ENCODE peak calls at places on chromosomes 1 and 21, in six cellular contexts. L is A549, V is right lobe of liver, G is AG04450, B is body of pancreas, N is WERI-Rb-1. T is an unnamed sample. For H3K9me3, the result is how much of the 10 kb centered on the place peaks cover.

GRCh38 chr1:27015260-27015659 is 2.6 kb upstream of the TENT5B start:
- DNase-seq in L (no peak), V (no peak), G (no peak), B (no peak), N (no peak), T (peak)

GRCh38 chr1:85048296-85049064 is at the start of gene MCOLN3:
- DNase-seq in L (peak), V (peak), G (no peak), B (peak), N (peak), T (peak)

GRCh38 chr1:160826546-160826945 is 30.6 kb downstream of the LY9 start:
- DNase-seq in L (peak), V (no peak), G (no peak), B (no peak), N (no peak), T (no peak)

GRCh38 chr21:41648591-41649031 is 118.2 kb downstream of the RIPK4 start:
- DNase-seq in L (no peak), V (no peak), G (no peak), B (no peak), N (no peak), T (no peak)

GRCh38 chr1:159010398-159010797 is 691 bp downstream of the IFI16 start:
- DNase-seq in L (no peak), V (no peak), G (no peak), B (no peak), N (no peak), T (no peak)

GRCh38 chr21:32314806-32315205 is 16.2 kb downstream of the MRAP start:
- DNase-seq in L (no peak), V (no peak), G (no peak), B (no peak), N (no peak), T (no peak)

GRCh38 chr1:27515626-27516025 is 25.7 kb upstream of the WASF2 start:
- DNase-seq in L (no peak), V (no peak), G (no peak), B (no peak), N (no peak), T (no peak)

GRCh38 chr1:71593523-71593922 is 512.7 kb upstream of the ZRANB2 start:
- DNase-seq in L (no peak), V (no peak), G (no peak), B (no peak), N (peak), T (no peak)

GRCh38 chr1:215819114-215819513 is 252.0 kb downstream of the KCTD3 start:
- DNase-seq in L (no peak), V (no peak), G (peak), B (no peak), N (no peak), T (no peak)

GRCh38 chr1:67850151-67850551 is 16.9 kb upstream of the GNG12 start:
- DNase-seq in L (no peak), V (no peak), G (no peak), B (peak), N (no peak), T (peak)

GRCh38 chr1:17610713-17611112 is 71.2 kb downstream of the ARHGEF10L start:
- DNase-seq in L (no peak), V (no peak), G (no peak), B (no peak), N (no peak), T (no peak)

GRCh38 chr1:215526147-215526845 is 40.8 kb upstream of the KCTD3 start:
- DNase-seq in L (no peak), V (no peak), G (peak), B (no peak), N (no peak), T (no peak)

GRCh38 chr1:159211331-159212136 is 6.9 kb downstream of the ACKR1 start:
- DNase-seq in L (no peak), V (peak), G (no peak), B (peak), N (peak), T (peak)

GRCh38 chr1:86648255-86648654 is 56.1 kb upstream of the SH3GLB1 start:
- DNase-seq in L (no peak), V (no peak), G (peak), B (no peak), N (no peak), T (no peak)

GRCh38 chr1:92877792-92878191 is 46.0 kb downstream of the RPL5 start:
- DNase-seq in L (no peak), V (no peak), G (no peak), B (no peak), N (no peak), T (no peak)

GRCh38 chr1:95916616-95917015 is 682.6 kb downstream of the RWDD3 start:
- DNase-seq in L (no peak), V (no peak), G (no peak), B (no peak), N (no peak), T (no peak)

GRCh38 chr1:238562376-238562775 is 671.7 kb upstream of the ZP4 start:
- DNase-seq in L (no peak), V (no peak), G (no peak), B (no peak), N (no peak), T (no peak)

GRCh38 chr1:227952374-227953021 is 4.8 kb upstream of the WNT9A start:
- DNase-seq in L (no peak), V (peak), G (no peak), B (no peak), N (no peak), T (peak)

GRCh38 chr21:45992311-45993209 is 11.0 kb downstream of the COL6A1 start:
- DNase-seq in L (no peak), V (peak), G (no peak), B (peak), N (peak), T (peak)

GRCh38 chr1:113940365-113941244 is 11.5 kb downstream of the HIPK1 start:
- DNase-seq in L (no peak), V (no peak), G (no peak), B (no peak), N (no peak), T (no peak)

GRCh38 chr1:200279810-200280411 is 129.9 kb downstream of the ZNF281 start:
- DNase-seq in L (peak), V (peak), G (peak), B (peak), N (peak), T (peak)

GRCh38 chr1:211908453-211908852 is 77.9 kb upstream of the LPGAT1 start:
- DNase-seq in L (no peak), V (no peak), G (no peak), B (no peak), N (no peak), T (no peak)

GRCh38 chr1:182990413-182991144 is 32.6 kb upstream of the LAMC1 start:
- DNase-seq in L (no peak), V (no peak), G (peak), B (no peak), N (no peak), T (no peak)

GRCh38 chr21:27590271-27590670 is 623.4 kb upstream of the ADAMTS5 start:
- DNase-seq in L (no peak), V (no peak), G (no peak), B (no peak), N (no peak), T (no peak)

GRCh38 chr1:31453384-31454079 is 40.5 kb downstream of the SERINC2 start:
- DNase-seq in L (no peak), V (no peak), G (no peak), B (no peak), N (no peak), T (no peak)

GRCh38 chr21:32532636-32533035 is 52.7 kb downstream of the TCP10L start:
- DNase-seq in L (no peak), V (no peak), G (no peak), B (no peak), N (no peak), T (peak)

GRCh38 chr21:31559368-31560119 is 99.9 kb upstream of the SOD1 start:
- DNase-seq in L (peak), V (peak), G (peak), B (peak), N (peak), T (peak)

GRCh38 chr1:77756052-77756754 is 3.4 kb downstream of the USP33 start:
- DNase-seq in L (no peak), V (no peak), G (no peak), B (no peak), N (no peak), T (peak)

GRCh38 chr1:9612871-9613624 is 24.3 kb downstream of the TMEM201 start:
- DNase-seq in L (no peak), V (no peak), G (no peak), B (no peak), N (no peak), T (no peak)

GRCh38 chr1:24275510-24275909 is 43.6 kb upstream of the GRHL3 start:
- DNase-seq in L (no peak), V (no peak), G (no peak), B (no peak), N (no peak), T (no peak)

GRCh38 chr1:218874313-218874712 is 299.4 kb upstream of the LYPLAL1 start:
- DNase-seq in L (no peak), V (no peak), G (peak), B (no peak), N (no peak), T (no peak)

GRCh38 chr1:229557214-229557850 is 1.2 kb downstream of the ABCB10 start:
- DNase-seq in L (no peak), V (no peak), G (no peak), B (no peak), N (no peak), T (no peak)

GRCh38 chr1:108592030-108592759 is 32.3 kb downstream of the EEIG2 start:
- DNase-seq in L (no peak), V (no peak), G (no peak), B (no peak), N (no peak), T (no peak)

GRCh38 chr1:45326627-45327591 is at the start of gene HPDL:
- DNase-seq in L (peak), V (peak), G (no peak), B (peak), N (no peak), T (peak)
- H3K4me3 ChIP-seq in L (peak), V (peak), G (peak), B (peak), N (no peak), T (no peak)

DNA sequence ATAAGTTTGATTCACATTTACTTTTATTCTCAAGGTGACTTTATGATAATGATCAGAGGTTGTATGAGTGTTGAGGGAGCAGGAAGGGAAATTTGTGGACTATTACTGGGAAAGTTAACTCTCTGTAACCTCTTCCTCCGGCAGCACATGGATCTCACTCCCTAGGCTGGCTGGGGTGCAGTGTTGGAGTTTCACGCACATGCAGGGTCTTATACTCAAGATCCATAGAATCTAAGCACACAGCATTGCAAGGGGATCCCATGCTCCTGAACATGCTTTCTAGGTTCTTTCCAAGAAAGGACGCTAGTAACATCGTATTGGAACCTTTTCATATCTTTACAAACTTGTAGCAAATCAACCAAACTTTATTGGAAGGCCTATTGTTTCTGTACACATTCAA is 757.6 kb upstream of the TPTE start:
- DNase-seq in L (no peak), V (no peak), G (no peak), B (no peak), N (no peak), T (no peak)
- H3K9me3 ChIP-seq in L (under half), V (under half), G (under half), B (under half), N (under half), T (half or more)

DNA sequence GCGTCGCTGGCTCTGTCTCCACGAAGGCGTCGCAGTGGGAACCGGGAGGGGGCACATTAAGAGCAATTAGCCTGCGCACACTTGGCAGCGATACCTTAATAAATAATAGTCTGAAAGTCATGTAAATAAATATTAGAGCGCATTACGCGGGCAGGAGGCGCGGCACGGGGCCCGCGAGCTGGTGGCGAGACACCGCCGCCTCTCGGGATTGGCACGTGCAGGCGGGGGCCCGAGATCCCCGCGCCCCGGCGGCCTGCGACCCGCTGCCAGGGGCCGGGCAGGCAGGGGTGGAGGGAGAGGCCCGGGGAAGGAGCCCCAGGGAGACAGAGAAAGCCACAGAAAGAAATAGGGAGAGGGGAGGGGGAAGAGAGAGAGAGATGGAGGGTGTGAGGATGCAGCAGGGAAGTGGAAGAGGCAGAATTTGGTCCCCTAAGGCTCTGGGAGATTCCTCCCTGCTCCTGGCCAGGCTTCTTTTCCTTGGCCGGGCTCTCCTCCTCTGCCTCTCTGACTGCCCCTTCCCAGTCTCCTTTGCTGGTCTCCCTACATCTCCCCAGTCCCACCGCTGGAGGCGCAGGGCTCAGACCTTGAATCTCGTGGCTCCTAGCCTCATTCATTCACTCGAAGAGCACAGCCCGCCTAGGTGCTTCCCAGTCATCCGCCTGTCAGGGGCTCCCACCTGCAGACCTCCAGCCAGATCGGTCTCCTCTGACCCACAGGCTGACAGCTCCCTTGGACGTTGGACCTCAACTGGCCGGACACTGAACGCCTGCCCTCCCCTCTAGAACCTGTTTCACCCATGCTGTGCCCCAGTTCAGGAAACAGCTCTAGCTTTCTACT is 76.3 kb downstream of the VWA5B1 start:
- DNase-seq in L (peak), V (no peak), G (no peak), B (peak), N (peak), T (peak)
- TF ChIP-seq CTCF in L (peak), V (peak), G (peak), B (peak), N (peak), T (peak)

DNA sequence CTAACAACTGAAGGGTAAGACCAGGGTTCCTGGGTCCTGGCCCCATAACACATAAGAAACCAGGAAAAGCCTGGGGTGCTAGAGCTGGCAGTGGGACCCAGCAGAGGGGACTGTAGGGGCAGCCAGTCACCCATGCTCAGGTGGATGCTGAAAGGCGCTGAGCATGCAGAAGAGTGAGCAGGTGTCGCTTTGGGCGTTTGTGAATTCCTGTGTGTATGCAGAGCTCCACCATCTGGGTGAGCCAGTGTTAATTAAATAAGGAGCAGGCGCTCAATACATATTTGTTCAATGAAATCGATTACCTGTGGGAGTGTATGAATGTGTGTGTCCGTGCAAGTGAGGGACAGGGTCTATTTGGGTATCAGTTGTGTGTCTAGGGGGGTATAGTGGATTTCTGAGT is 499 bp downstream of the C1QA start:
- DNase-seq in L (no peak), V (no peak), G (no peak), B (no peak), N (peak), T (no peak)
- H3K4me3 ChIP-seq in L (no peak), V (peak), G (no peak), B (no peak), N (no peak), T (no peak)

DNA sequence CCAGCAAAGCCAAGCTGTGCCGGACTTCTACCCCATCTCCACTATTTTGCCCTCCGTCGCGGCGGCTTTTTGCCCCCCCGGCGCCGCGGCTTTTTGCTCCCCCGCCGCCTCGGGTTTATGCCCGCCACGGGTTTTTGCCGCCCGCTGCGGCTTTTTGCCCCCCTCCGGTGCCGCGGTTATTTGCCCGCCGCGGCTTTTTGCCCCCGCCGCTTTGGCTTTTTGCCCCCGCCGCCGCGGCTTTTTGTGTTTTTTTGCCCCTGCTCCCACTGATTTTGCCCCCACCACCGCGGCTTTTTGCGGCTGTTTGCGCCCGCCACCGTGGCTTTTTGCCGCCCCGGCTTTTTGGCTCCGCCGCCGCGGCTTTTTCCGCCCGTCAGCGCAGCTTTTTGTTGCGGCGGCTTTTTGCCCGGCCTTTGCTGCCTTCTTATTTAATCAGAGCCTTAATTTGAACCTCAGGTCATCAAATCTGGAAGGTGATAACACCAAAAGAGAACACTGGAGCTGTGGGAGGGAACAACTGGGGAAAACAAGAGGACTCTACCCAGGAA is 106.0 kb downstream of the TPTE start:
- DNase-seq in L (no peak), V (no peak), G (no peak), B (no peak), N (no peak), T (no peak)
- H3K9me3 ChIP-seq in L (under half), V (under half), G (under half), B (under half), N (under half), T (half or more)

GRCh38 chr1:88680446-88680845 is 3.6 kb upstream of the PKN2 start:
- DNase-seq in L (no peak), V (no peak), G (no peak), B (no peak), N (no peak), T (no peak)
- TF ChIP-seq CTCF in L (no peak), V (no peak), G (no peak), B (no peak), N (no peak), T (no peak)

DNA sequence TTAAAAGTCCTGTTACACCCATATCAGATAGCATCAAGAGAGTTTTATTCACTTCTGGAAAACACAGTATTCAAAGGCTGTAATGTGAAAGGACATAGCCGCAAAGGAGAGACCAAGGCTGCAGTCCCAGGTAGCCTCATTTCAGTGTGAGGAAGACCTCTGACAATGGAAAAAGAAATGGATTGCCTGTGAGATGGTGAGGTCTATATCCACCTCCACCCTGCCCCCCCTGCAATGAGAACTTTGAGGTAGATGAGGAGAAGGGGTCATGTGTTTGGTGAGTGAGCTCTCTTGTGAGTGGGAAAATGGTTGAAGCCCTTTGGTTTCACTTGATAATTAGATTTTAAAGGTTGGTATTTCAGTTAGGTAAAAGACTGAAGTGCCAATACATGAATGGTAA is 3.5 kb downstream of the MRPS6 start:
- DNase-seq in L (no peak), V (no peak), G (no peak), B (no peak), N (no peak), T (no peak)
- H3K4me3 ChIP-seq in L (no peak), V (no peak), G (no peak), B (no peak), N (no peak), T (peak)

DNA sequence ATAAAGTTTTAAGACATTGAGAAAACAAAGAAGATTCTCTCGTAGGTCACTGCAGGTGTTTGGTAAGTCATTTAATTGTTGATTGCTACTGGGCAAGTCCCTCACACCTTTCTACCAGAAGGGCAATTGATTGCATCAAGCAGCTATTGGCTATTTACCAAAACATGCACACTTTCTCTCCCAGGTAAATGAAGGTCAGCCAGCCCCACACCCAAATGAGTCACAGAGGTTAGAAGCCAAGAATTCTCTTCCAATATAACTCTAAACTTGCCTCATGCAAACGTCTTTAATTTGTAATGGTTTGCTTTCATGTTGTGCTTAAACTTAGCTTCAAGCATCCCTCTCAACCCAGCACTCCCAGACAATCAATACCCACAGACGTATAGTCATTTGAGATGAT is 475.3 kb upstream of the ADGRL2 start:
- DNase-seq in L (no peak), V (no peak), G (no peak), B (peak), N (no peak), T (no peak)
- H3K9me3 ChIP-seq in L (under half), V (under half), G (under half), B (under half), N (under half), T (under half)

GRCh38 chr1:198754670-198755069 is 115.8 kb downstream of the PTPRC start:
- DNase-seq in L (no peak), V (no peak), G (no peak), B (no peak), N (no peak), T (no peak)

GRCh38 chr1:198761859-198762616 is 123.2 kb downstream of the PTPRC start:
- DNase-seq in L (no peak), V (no peak), G (no peak), B (no peak), N (no peak), T (no peak)

GRCh38 chr1:198755715-198756114 is 116.9 kb downstream of the PTPRC start:
- DNase-seq in L (no peak), V (no peak), G (no peak), B (no peak), N (no peak), T (no peak)

GRCh38 chr1:198751741-198752140 is 112.9 kb downstream of the PTPRC start:
- DNase-seq in L (no peak), V (no peak), G (no peak), B (no peak), N (no peak), T (no peak)

DNA sequence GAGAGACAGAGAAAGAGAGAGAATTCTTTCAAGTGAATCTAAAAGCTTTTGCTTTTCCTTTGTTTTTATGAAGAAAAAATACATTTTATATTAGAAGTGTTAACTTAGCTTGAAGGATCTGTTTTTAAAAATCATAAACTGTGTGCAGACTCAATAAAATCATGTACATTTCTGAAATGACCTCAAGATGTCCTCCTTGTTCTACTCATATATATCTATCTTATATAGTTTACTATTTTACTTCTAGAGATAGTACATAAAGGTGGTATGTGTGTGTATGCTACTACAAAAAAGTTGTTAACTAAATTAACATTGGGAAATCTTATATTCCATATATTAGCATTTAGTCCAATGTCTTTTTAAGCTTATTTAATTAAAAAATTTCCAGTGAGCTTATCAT is 117.6 kb downstream of the PTPRC start:
- DNase-seq in L (no peak), V (no peak), G (no peak), B (no peak), N (no peak), T (no peak)
- TF ChIP-seq CTCF in L (peak), V (peak), G (peak), B (no peak), N (no peak), T (no peak)

T was measured in endodermal cell.